ENCODE peak calls at places on chromosome 16, in six cellular contexts. P is RCC 7860; V is germinal center; W is neural crest cell; C is activated gamma-delta T cell treated with anti-CD3 and anti-CD28 coated beads, Interleukin-2, amount 50 U/mL, for 16 hours; U is RPMI7951. K is an unnamed sample.

GRCh38 chr16:82633964-82634600 is 7.3 kb downstream of the CDH13 start:
- DNase-seq in U (peak), C (no peak), W (peak), P (no peak), V (no peak), K (no peak)

GRCh38 chr16:2977440-2977839 is 2.8 kb downstream of the PKMYT1 start:
- DNase-seq in C (no peak), V (no peak), U (no peak), W (no peak), P (no peak), K (no peak)

GRCh38 chr16:74574146-74574545 is 32.8 kb downstream of the GLG1 start:
- DNase-seq in C (no peak), P (no peak), U (no peak), W (no peak), V (no peak), K (no peak)

GRCh38 chr16:10744370-10745030 is 858 bp downstream of the NUBP1 start:
- DNase-seq in C (no peak), U (peak), P (peak), V (no peak), W (no peak), K (no peak)

GRCh38 chr16:47965439-47965838 is 190.4 kb downstream of the ABCC12 start:
- DNase-seq in W (peak), U (peak), P (no peak), V (no peak), C (no peak), K (no peak)

GRCh38 chr16:22296225-22297113 is 740 bp upstream of the POLR3E start:
- DNase-seq in V (peak), U (no peak), C (no peak), W (no peak), P (no peak), K (no peak)

GRCh38 chr16:2122429-2122828 is 13.3 kb downstream of the PKD1 start:
- DNase-seq in C (no peak), P (no peak), W (no peak), V (no peak), U (no peak), K (no peak)

GRCh38 chr16:889586-889985 is 81.2 kb downstream of the LMF1 start:
- DNase-seq in W (no peak), P (no peak), U (no peak), V (no peak), C (no peak), K (no peak)

GRCh38 chr16:15765880-15766279 is 90.9 kb downstream of the MYH11 start:
- DNase-seq in P (peak), U (peak), C (peak), W (peak), V (peak), K (no peak)

GRCh38 chr16:67779256-67780014 is 26.9 kb downstream of the RANBP10 start:
- DNase-seq in W (no peak), U (no peak), V (no peak), P (no peak), C (no peak), K (no peak)

GRCh38 chr16:23182206-23182674 is 305 bp upstream of the SCNN1G start:
- DNase-seq in C (peak), W (peak), V (peak), U (peak), P (peak), K (peak)

GRCh38 chr16:48354877-48355585 is 30.2 kb downstream of the SIAH1 start:
- DNase-seq in U (no peak), P (no peak), C (no peak), V (no peak), W (no peak), K (no peak)

GRCh38 chr16:10806698-10807097 is 11.9 kb downstream of the TVP23A start:
- DNase-seq in V (no peak), W (no peak), P (no peak), U (no peak), C (no peak), K (no peak)

GRCh38 chr16:85554791-85555548 is 58.2 kb upstream of the GSE1 start:
- DNase-seq in U (peak), W (no peak), V (peak), C (peak), P (peak), K (no peak)

GRCh38 chr16:88195021-88195581 is 187.7 kb upstream of the ZNF469 start:
- DNase-seq in V (no peak), W (no peak), C (no peak), U (no peak), P (no peak), K (no peak)

GRCh38 chr16:13999895-14000425 is 71.2 kb upstream of the MRTFB start:
- DNase-seq in C (no peak), W (no peak), P (no peak), U (no peak), V (peak), K (no peak)

GRCh38 chr16:48531011-48531962 is 78.7 kb downstream of the N4BP1 start:
- DNase-seq in U (peak), P (no peak), C (no peak), W (no peak), V (no peak), K (no peak)

GRCh38 chr16:47045459-47045858 is 72.0 kb upstream of the DNAJA2 start:
- DNase-seq in U (peak), P (no peak), W (no peak), C (no peak), V (no peak), K (no peak)

GRCh38 chr16:65663774-65664173 is 541.9 kb upstream of the CDH11 start:
- DNase-seq in U (peak), W (no peak), C (no peak), P (no peak), V (no peak), K (no peak)

GRCh38 chr16:84517366-84517765 is 12.9 kb upstream of the MEAK7 start:
- DNase-seq in P (no peak), C (no peak), U (no peak), V (no peak), W (no peak), K (no peak)

GRCh38 chr16:74035816-74036215 is 260.8 kb upstream of the PSMD7 start:
- DNase-seq in V (no peak), U (peak), P (no peak), C (no peak), W (no peak), K (peak)

GRCh38 chr16:67349172-67349571 is 22.6 kb downstream of the LRRC36 start:
- DNase-seq in U (peak), P (no peak), C (no peak), V (no peak), W (no peak), K (no peak)

GRCh38 chr16:73065617-73066313 is 17.8 kb upstream of the ZFHX3 start:
- DNase-seq in C (no peak), U (no peak), V (no peak), P (no peak), W (no peak), K (no peak)

GRCh38 chr16:50301626-50302471 is 35.5 kb downstream of the ADCY7 start:
- DNase-seq in U (peak), C (no peak), V (no peak), W (no peak), P (peak), K (peak)